ENCODE peak calls at places on chromosomes 3 and 15, in four cellular contexts. P is HepG2, X is A549, E is K562. I is an unnamed sample.

GRCh38 chr3:23671901-23672589 is 133.7 kb upstream of the UBE2E1 start:
- DNase-seq in P (no peak), X (no peak), E (no peak), I (peak; percentile 53)

GRCh38 chr15:52491460-52491859 is 37.2 kb downstream of the MYO5A start:
- DNase-seq in P (no peak), X (no peak), E (no peak), I (no peak)

GRCh38 chr3:25944328-25944727 is 154.4 kb downstream of the OXSM start:
- DNase-seq in P (no peak), X (no peak), E (no peak), I (no peak)

GRCh38 chr3:186566772-186567071 is 417 bp downstream of the TBCCD1 start:
- DNase-seq in P (no peak), X (no peak), E (no peak), I (no peak)

GRCh38 chr15:43777293-43777819 is 590 bp upstream of the ELL3 start:
- DNase-seq in P (peak; percentile 58), X (no peak), E (no peak), I (peak; percentile 84)

GRCh38 chr3:151091685-151092352 is 6.4 kb downstream of the MED12L start:
- DNase-seq in P (no peak), X (no peak), E (no peak), I (no peak)

GRCh38 chr15:40928975-40929729 is at the start of gene DLL4:
- DNase-seq in P (peak; percentile 54), X (peak; percentile 57), E (peak; percentile 93), I (peak; percentile 92)

GRCh38 chr15:92683511-92683834 is 27.9 kb upstream of the FAM174B start:
- DNase-seq in P (peak; percentile 50), X (no peak), E (peak; percentile 27), I (peak; percentile 91)

GRCh38 chr3:20394243-20394642 is 208.2 kb upstream of the SGO1 start:
- DNase-seq in P (no peak), X (no peak), E (no peak), I (no peak)

GRCh38 chr3:62261121-62261520 is 112.2 kb downstream of the FEZF2 start:
- DNase-seq in P (no peak), X (no peak), E (no peak), I (no peak)

GRCh38 chr3:106401666-106402319 is 533.0 kb upstream of the CBLB start:
- DNase-seq in P (no peak), X (no peak), E (no peak), I (no peak)

GRCh38 chr3:26498192-26498591 is 124.4 kb upstream of the LRRC3B start:
- DNase-seq in P (no peak), X (no peak), E (no peak), I (no peak)

GRCh38 chr3:38353151-38353550 is 6.6 kb downstream of the XYLB start:
- DNase-seq in P (no peak), X (no peak), E (no peak), I (no peak)

GRCh38 chr3:167886690-167887089 is 151.2 kb downstream of the SERPINI1 start:
- DNase-seq in P (no peak), X (no peak), E (no peak), I (no peak)

GRCh38 chr3:45583021-45583851 is 11.3 kb upstream of the LIMD1 start:
- DNase-seq in P (peak; percentile 68), X (no peak), E (no peak), I (no peak)

GRCh38 chr3:12149029-12149428 is 9.7 kb downstream of the TIMP4 start:
- DNase-seq in P (no peak), X (no peak), E (no peak), I (no peak)

GRCh38 chr3:184582998-184583344 is 21.4 kb downstream of the EPHB3 start:
- DNase-seq in P (no peak), X (no peak), E (no peak), I (no peak)
- TF ChIP-seq JUNB in P (no peak), X (no peak), E (no peak), I (no peak)

DNA sequence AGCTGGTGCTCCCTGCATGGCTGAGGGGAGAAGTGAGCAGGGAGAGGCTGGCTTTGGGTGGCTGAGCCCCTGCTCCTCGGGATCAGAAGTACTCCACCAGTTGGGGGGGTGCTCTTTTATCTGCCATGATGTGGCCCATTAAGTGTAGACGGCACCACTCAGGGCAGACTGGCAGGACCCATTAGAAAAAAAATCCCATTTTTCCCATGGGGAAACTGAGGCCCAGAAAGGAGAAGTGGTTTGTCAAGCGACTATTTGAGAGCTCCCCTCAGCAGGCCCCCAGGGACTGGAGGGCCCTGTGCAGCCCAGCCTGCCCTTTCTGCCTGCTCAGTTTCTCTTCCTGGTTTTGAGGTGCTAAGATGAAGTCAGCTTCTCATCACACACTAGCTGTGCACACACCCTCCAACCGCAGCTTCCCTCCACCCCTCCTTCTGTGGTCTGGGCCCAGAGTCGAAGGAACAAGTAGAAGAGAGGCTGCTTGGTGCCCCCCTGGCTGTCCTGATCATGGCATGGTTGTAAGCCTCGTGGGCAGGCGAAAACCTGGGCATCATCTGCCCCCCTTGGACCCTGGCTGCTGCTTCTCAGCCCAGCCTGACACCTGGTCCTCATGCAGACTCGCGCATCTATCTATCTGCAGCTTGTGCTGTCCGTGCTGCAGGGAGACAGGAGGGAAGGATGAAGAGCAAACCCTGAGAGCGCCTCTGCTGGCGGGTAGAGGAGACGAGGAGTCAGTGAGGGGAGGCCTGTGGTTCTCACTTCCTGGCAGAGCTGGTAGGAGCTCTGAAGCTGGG is 5.6 kb downstream of the CSK start:
- DNase-seq in P (no peak), X (peak; percentile 84), E (peak; percentile 43), I (peak; percentile 90)
- TF ChIP-seq REST in P (no peak), X (no peak), E (no peak), I (no peak)

GRCh38 chr3:184545769-184546168 is 15.8 kb upstream of the EPHB3 start:
- DNase-seq in P (no peak), X (no peak), E (no peak), I (no peak)
- TF ChIP-seq JUNB in P (no peak), X (no peak), E (no peak), I (no peak)

GRCh38 chr15:67551207-67551743 is 8.8 kb downstream of the MAP2K5 start:
- DNase-seq in P (peak; percentile 43), X (no peak), E (no peak), I (no peak)
- TF ChIP-seq REST in P (no peak), X (no peak), E (no peak), I (no peak)

DNA sequence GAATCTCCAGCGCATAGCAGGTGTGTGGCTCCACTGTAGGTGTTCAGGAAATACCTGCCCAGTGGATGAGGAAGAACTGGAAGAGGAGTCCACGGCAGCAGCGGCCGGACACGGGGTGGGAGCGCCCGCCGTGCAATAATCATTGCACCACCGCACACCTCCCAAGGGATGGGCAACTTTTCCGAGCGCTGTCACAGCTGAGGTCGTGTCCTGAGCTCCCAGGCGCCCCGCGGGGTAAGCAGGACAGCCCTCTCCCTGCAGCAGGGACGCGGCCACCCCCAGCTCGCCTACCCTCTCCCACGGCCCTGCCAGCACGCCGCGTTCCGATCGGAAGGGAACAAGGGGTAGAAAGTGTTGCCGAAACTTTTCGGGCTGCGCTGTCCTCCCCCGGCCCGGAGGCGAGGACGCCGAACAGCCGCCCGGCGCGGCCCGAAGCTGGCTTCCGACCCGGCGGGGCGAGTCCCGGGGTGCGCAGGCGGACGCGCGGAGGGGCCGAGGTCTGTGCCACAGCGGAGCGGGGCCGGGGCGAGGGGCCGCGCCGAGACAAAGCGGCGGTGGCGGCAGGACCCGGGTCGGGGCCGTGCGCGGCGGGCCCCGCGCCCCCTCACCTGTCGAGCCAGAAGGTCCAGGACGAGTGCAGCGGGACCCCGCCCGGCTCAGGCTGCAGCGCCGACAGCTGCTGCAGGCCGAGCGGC is 471 bp downstream of the EIF4E3 start:
- DNase-seq in P (no peak), X (peak; percentile 44), E (no peak), I (peak; percentile 60)
- TF ChIP-seq JUNB in P (no peak), X (no peak), E (no peak), I (no peak)

DNA sequence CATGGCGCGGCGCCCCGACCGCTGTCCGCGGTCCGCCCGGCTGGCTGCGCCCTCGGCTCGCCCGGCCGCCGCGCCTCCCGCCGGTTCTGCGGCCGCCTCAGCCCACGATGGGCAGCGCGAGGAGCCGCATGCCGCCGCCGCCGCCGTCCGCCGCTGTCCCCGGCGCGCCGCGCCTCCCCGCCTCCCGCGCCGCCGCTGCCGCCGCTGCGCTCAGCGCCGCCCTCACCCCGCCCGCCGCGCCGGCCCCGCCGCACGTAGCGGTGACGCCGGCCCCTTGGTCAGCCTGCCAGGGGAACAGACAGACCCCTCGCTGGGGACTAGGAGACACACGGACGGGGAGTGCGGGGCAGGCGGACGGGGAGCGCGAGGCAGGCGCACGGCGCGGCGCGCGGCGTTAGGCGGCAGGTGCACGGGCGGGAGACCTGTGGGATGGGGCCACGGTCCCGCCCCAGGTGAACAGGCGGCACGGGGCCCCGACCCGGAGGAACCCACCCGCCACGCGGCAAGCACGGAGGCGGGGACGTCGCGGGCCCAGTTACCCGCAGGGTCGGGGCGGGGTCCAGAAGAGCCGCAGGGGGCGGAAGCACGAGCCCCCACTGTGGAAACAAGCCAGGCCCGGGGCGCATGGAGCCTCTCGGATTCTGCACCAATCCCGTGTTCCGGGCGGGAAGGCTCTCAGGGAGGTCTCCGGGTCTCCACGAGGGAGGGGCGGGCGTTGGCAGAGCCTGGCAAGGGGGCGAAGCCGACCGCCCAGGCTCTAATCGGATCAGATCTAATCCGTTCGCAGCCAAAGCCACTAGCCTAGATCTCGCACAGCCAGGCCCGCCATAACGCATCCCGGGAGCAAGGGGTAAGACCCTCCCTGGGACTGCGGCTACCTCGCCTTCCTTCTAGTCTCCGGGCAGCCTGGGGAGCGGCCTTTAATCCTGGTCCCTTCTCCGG is at the start of gene CSPG5:
- DNase-seq in P (no peak), X (no peak), E (peak; percentile 80), I (peak; percentile 59)
- TF ChIP-seq REST in P (no peak), X (no peak), E (no peak), I (no peak)

DNA sequence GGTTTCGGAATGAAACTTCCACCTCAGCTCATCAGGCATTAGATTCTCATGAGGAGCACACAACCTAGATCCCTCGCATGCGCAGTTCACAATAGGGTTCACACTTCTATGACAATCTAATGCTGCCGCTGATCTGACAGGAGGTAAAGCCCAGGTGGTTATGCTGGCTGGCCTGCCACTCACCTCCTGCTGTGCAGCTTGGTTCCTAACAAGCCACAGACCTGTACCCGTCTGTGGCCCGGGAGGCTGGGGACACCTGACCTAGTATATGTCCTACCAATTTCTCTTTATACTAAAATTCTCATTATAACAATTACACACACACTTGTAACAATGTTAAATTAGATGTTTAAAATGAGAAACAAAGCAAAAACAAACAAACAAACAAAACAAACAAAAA is 172.2 kb downstream of the SLC9A9 start:
- DNase-seq in P (no peak), X (no peak), E (no peak), I (no peak)
- TF ChIP-seq JUNB in P (no peak), X (no peak), E (no peak), I (no peak)

GRCh38 chr3:29694783-29695182 is 413.9 kb downstream of the RBMS3 start:
- DNase-seq in P (peak; percentile 3), X (peak; percentile 85), E (no peak), I (peak; percentile 48)
- TF ChIP-seq REST in P (no peak), X (no peak), E (no peak), I (no peak)

DNA sequence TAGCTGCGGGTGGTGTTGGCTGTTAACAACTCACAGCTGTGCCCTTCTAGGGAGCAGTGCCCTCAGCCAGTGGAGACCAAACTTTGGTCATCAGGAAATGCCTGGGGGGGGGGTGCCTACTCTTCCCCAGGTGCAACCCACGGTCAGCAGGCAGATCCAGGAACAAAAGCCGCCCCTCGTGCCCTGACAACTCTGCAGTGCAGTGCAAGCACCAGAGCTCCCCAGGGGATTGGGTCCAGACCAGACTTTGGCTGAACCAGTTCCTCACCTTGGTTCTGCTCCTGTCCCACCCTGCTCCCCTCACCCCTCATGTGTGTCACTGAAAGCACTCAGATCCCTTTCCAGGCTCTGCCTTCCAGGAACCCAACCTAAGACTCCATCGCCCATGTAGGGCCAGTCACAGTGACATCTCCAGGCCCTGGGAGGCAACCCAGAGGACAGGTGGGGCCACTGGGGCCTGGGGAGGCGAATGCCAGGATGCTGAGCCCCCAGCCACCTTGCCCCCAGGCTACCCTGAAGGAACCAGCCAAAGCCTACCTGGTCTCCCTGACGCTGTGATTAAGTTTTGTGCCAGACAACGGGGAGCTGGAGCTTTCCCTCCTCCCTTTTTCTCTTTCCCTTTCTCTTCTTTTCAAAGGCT is 207.4 kb upstream of the LINGO1 start:
- DNase-seq in P (no peak), X (no peak), E (no peak), I (no peak)
- TF ChIP-seq JUNB in P (no peak), X (no peak), E (no peak), I (no peak)

I was measured in GM23338.